ENCODE peak calls at places on chromosomes 7 and 10, in eight cellular contexts. D is cardiac muscle cell, A is prostate gland, X is RWPE1, K is esophagus squamous epithelium, J is aorta, C is IMR-90, L is GM23248. I is an unnamed sample.

GRCh38 chr7:97215556-97215955 is 98.1 kb downstream of the SDHAF3 start:
- DNase-seq in X (no peak), L (no peak), C (no peak), A (peak), K (no peak), J (no peak), D (no peak), I (peak)

GRCh38 chr10:110762849-110763211 is 108.9 kb upstream of the PDCD4 start:
- DNase-seq in X (no peak), L (no peak), D (no peak), J (no peak), C (no peak), A (no peak), K (no peak), I (no peak)

GRCh38 chr7:98116656-98117461 is 10.2 kb downstream of the LMTK2 start:
- DNase-seq in J (no peak), D (peak), C (peak), K (no peak), L (peak), X (no peak), A (no peak), I (no peak)

GRCh38 chr7:50793115-50793946 is 10.6 kb upstream of the GRB10 start:
- DNase-seq in C (peak), K (no peak), L (peak), X (peak), A (peak), J (peak), D (peak), I (no peak)

GRCh38 chr10:31013331-31013730 is 18.3 kb downstream of the ZNF438 start:
- DNase-seq in D (no peak), X (no peak), J (no peak), K (no peak), L (no peak), A (no peak), C (no peak), I (no peak)

GRCh38 chr10:2777946-2778345 is 289.4 kb upstream of the PFKP start:
- DNase-seq in J (no peak), L (no peak), A (no peak), C (no peak), K (no peak), X (no peak), D (no peak), I (no peak)

GRCh38 chr7:867001-867405 is 9.4 kb upstream of the GET4 start:
- DNase-seq in J (peak), L (peak), C (peak), A (peak), X (peak), K (no peak), D (no peak), I (no peak)

GRCh38 chr7:44280993-44281721 is 44.2 kb downstream of the CAMK2B start:
- DNase-seq in X (no peak), K (no peak), A (no peak), L (no peak), D (no peak), C (no peak), J (peak), I (no peak)

GRCh38 chr7:132738254-132738653 is 162.0 kb upstream of the PLXNA4 start:
- DNase-seq in X (peak), L (peak), K (no peak), J (no peak), A (no peak), D (peak), C (peak), I (no peak)

GRCh38 chr10:110682348-110682747 is 38.2 kb downstream of the RBM20 start:
- DNase-seq in J (no peak), K (no peak), X (no peak), L (no peak), C (no peak), A (no peak), D (no peak), I (no peak)

GRCh38 chr7:35734001-35734483 is 39.1 kb upstream of the HERPUD2 start:
- DNase-seq in K (no peak), A (no peak), J (no peak), C (no peak), L (peak), D (no peak), X (no peak), I (no peak)

GRCh38 chr7:135291809-135292253 is 58.2 kb downstream of the STRA8 start:
- DNase-seq in A (no peak), C (peak), L (peak), K (no peak), D (peak), J (no peak), X (peak), I (no peak)

GRCh38 chr7:151598045-151598444 is 78.3 kb upstream of the RHEB start:
- DNase-seq in X (peak), D (peak), C (peak), J (no peak), A (no peak), K (no peak), L (peak), I (no peak)

GRCh38 chr7:71507665-71508064 is 375.7 kb downstream of the GALNT17 start:
- DNase-seq in L (no peak), D (no peak), A (no peak), J (no peak), X (no peak), K (no peak), C (no peak), I (no peak)

GRCh38 chr7:85191383-85191782 is 4.5 kb upstream of the SEMA3D start:
- DNase-seq in J (no peak), L (peak), X (peak), D (peak), K (no peak), C (peak), A (no peak), I (peak)

GRCh38 chr10:74888947-74889661 is 62.7 kb downstream of the KAT6B start:
- DNase-seq in A (no peak), X (peak), L (peak), J (no peak), K (no peak), C (no peak), D (peak), I (peak)

GRCh38 chr7:22442887-22443369 is 57.1 kb downstream of the STEAP1B start:
- DNase-seq in X (no peak), K (no peak), A (no peak), J (no peak), C (no peak), L (no peak), D (no peak), I (no peak)

GRCh38 chr7:55254242-55254595 is 110.9 kb upstream of the LANCL2 start:
- DNase-seq in D (no peak), L (no peak), J (no peak), A (no peak), K (no peak), X (no peak), C (no peak), I (no peak)

GRCh38 chr7:44283381-44284211 is 41.8 kb downstream of the CAMK2B start:
- DNase-seq in A (no peak), L (no peak), X (no peak), D (no peak), C (no peak), K (no peak), J (peak), I (no peak)

GRCh38 chr7:135744938-135745701 is 3.5 kb downstream of the FAM180A start:
- DNase-seq in X (peak), J (no peak), K (no peak), D (peak), A (no peak), L (peak), C (peak), I (no peak)

GRCh38 chr7:46139079-46139478 is 218.0 kb upstream of the IGFBP3 start:
- DNase-seq in L (peak), A (no peak), D (peak), X (peak), J (no peak), K (no peak), C (peak), I (no peak)

GRCh38 chr10:29007748-29008610 is 280.9 kb upstream of the LYZL1 start:
- DNase-seq in J (no peak), C (no peak), X (no peak), L (no peak), A (no peak), K (no peak), D (peak), I (peak)

GRCh38 chr10:3146289-3146688 is 26.3 kb downstream of the PITRM1 start:
- DNase-seq in A (no peak), L (no peak), C (no peak), K (no peak), J (no peak), D (no peak), X (no peak), I (no peak)

GRCh38 chr7:36021917-36022550 is 131.0 kb upstream of the EEPD1 start:
- DNase-seq in J (no peak), L (no peak), X (no peak), K (no peak), A (no peak), D (no peak), C (no peak), I (no peak)

GRCh38 chr7:143375298-143376034 is 5.7 kb upstream of the ZYX start:
- DNase-seq in L (peak), K (no peak), J (peak), C (no peak), A (no peak), X (no peak), D (peak), I (no peak)

GRCh38 chr10:117503170-117503885 is 39.2 kb upstream of the EMX2 start:
- DNase-seq in X (no peak), L (peak), J (no peak), A (no peak), K (no peak), D (peak), C (no peak), I (peak)

GRCh38 chr7:33494473-33494872 is 365.1 kb downstream of the BBS9 start:
- DNase-seq in K (no peak), C (peak), J (no peak), L (peak), D (no peak), A (no peak), X (no peak), I (no peak)

GRCh38 chr7:6656413-6656812 is 19.3 kb downstream of the ZNF316 start:
- DNase-seq in X (no peak), K (no peak), L (no peak), J (no peak), A (no peak), D (no peak), C (no peak), I (no peak)

GRCh38 chr7:101171442-101171837 is 6.1 kb upstream of the VGF start:
- DNase-seq in J (no peak), L (no peak), D (no peak), K (no peak), C (no peak), X (no peak), A (no peak), I (peak)

GRCh38 chr10:507355-507699 is 182.1 kb downstream of the DIP2C start:
- DNase-seq in C (no peak), J (peak), L (no peak), A (no peak), X (no peak), D (no peak), K (no peak), I (no peak)
- H3K27ac ChIP-seq in C (no peak), J (no peak), L (no peak), A (no peak), X (no peak), D (no peak), K (no peak), I (no peak)

DNA sequence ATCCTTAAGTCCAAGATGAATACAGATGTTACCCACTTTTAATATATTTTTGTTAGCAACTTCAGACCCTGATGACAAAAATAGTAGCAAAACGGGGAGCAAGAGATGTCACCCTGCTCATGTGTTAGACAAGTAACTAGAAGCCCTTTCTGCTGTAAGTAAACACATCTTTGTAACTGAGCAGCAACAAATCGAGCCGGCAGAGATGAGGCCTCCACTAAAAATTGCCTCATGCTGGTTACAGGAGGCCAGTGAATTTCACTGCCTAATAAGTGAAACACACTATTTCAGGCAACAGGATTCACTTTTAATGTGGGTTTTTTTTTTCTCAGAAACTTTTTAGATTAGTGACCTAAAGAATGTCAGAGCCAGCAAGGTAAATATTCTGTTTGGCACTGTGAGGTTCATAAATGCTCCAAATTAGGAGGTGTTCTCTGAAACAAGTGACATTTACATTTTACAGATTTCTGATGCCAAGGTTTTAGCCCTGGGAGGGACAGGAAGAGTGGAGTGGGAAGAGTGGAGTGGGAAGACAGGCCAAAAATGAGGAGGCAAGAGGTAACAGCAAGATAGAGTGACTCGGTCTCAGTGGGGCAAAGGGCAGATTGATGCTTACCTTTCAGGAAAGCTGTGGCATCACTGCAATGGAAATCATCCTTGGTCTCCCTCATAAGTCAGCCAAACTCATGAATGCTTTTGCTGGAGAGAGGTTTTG is 53.6 kb upstream of the LRRC17 start:
- DNase-seq in A (no peak), D (no peak), C (no peak), L (peak), X (no peak), J (no peak), K (no peak), I (no peak)
- H3K27ac ChIP-seq in A (peak), D (no peak), C (peak), L (no peak), X (no peak), J (peak), K (peak), I (no peak)

DNA sequence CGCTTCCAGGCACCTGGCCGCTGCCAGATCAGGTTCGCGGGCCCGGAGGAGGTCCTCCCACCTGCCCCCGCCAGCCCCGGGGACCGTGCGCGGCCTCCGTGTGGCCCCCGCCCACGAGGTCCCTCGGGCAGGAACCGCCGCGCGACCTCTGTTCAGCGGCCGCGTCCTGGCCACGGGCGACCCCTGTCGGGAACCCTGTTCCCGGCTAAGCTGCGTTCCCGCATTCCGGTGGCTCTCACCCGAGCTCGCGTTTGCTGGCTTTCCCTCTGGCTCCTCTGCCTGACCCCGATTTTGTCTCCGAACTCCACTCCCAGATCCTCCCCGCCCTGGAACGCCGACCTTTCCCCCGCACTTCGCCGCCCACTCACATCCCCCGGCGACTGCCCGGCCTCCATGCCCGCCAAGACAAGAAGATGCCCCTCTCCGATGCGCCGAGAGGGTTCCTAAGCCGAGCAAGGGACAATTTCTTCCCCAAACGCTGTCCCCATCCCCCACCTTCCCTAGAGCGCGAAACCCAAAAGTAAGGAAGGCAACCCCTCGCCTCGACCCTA is 2.3 kb downstream of the SFMBT2 start:
- DNase-seq in C (peak), D (peak), L (peak), X (peak), A (peak), J (peak), K (no peak), I (peak)
- H3K27ac ChIP-seq in C (no peak), D (no peak), L (no peak), X (peak), A (peak), J (no peak), K (peak), I (no peak)

GRCh38 chr10:94747137-94747536 is 15.3 kb upstream of the CYP2C19 start:
- DNase-seq in J (no peak), X (no peak), C (no peak), L (no peak), K (no peak), D (no peak), A (no peak), I (no peak)
- H3K27ac ChIP-seq in J (no peak), X (no peak), C (no peak), L (no peak), K (no peak), D (no peak), A (no peak), I (no peak)

DNA sequence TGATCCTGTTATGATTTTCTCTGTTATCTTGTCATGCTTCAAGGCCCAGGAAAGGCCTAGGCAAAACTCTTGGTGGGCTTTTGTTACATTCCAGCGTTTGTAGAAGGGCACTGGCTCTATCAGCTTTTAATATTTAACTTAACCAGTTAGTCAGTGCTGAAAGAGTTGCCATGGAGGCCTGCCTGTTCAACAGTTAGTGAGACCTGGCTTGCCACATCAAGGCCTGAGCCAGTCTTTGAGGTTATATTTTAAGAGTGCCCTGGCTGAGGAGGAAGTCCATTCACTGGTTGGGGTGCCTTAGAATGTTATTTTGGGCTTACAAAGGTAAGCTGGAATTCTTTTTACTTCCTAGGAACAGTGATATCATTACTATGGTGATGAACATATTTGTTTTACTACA is 144.1 kb upstream of the NRG3 start:
- DNase-seq in X (no peak), A (no peak), J (no peak), K (no peak), L (no peak), C (no peak), D (no peak), I (no peak)
- H3K27ac ChIP-seq in X (no peak), A (no peak), J (no peak), K (no peak), L (no peak), C (no peak), D (no peak), I (no peak)

DNA sequence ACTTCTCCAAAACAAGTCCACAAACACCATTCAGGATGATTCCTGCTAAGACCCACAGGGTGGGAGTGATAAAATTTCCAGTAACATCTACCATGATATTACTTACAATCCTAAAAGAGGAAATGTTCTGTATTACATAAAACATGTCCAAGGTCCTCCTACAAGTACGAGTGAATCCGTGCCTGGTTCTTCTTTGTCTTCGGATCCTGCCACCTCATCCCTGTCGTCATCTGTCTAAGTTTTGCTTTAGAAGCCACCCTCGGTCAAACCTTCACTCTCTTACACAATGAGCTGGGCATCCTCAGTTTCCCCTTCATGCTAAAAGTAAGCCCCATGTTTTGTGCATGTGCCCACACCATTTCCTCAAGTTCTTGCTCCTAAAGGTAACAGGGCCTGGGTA is 278.9 kb downstream of the KCNMA1 start:
- DNase-seq in L (no peak), C (no peak), J (no peak), A (no peak), X (no peak), K (no peak), D (no peak), I (no peak)
- H3K27ac ChIP-seq in L (no peak), C (no peak), J (no peak), A (no peak), X (peak), K (no peak), D (no peak), I (no peak)

GRCh38 chr10:114242235-114242634 is 3.2 kb downstream of the VWA2 start:
- DNase-seq in J (no peak), C (no peak), D (no peak), A (no peak), L (no peak), X (no peak), K (no peak), I (no peak)

GRCh38 chr10:114244126-114244525 is 5.1 kb downstream of the VWA2 start:
- DNase-seq in A (peak), K (no peak), C (no peak), X (no peak), D (no peak), L (no peak), J (no peak), I (no peak)

GRCh38 chr10:114239994-114240345 is 916 bp downstream of the VWA2 start:
- DNase-seq in L (no peak), C (no peak), K (no peak), X (no peak), J (no peak), D (no peak), A (no peak), I (no peak)

GRCh38 chr10:114243661-114244060 is 4.6 kb downstream of the VWA2 start:
- DNase-seq in J (no peak), K (no peak), L (no peak), D (no peak), A (no peak), X (no peak), C (no peak), I (no peak)

DNA sequence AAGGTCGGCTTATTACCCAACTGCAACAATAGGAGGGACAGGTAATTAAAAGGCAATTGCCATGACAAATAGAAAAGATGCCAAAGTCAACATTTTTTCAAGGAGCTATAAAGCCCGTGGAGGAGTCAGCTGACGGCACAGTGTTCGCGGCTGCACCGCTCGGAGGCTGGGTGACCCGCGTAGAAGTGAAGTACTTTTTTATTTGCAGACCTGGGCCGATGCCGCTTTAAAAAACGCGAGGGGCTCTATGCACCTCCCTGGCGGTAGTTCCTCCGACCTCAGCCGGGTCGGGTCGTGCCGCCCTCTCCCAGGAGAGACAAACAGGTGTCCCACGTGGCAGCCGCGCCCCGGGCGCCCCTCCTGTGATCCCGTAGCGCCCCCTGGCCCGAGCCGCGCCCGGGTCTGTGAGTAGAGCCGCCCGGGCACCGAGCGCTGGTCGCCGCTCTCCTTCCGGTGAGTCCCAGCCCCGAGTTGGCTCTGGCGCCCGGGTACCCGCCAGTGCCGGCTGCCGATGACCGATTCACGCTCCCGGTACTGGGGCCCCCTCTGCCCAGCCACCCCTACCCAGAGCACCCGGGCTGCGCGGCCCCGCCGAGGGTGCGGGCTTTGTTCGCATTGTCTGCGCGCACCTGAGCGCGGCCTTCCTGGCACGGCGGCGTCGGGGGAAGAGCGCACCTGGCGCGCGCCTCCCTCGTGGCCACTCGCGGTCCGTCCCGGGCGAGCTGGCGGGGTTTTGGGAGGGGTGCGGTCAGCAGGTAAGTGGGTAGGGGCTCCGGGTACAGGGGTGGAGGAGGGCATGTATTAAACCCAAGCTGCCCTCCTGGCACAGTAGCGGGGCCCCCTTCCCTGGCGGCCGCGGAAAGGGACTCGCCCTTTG is at the start of gene VWA2:
- DNase-seq in C (no peak), K (no peak), X (peak), L (no peak), D (no peak), J (no peak), A (peak), I (no peak)
- H3K27ac ChIP-seq in C (no peak), K (peak), X (no peak), L (no peak), D (no peak), J (no peak), A (peak), I (no peak)

I was measured in A673.